ENCODE peak calls at places on chromosomes 12 and 14, in five cellular contexts. One of them, this sample, is unnamed.

GRCh38 chr12:7369274-7369729 is 65.4 kb downstream of the ACSM4 start:
- DNase-seq in anterior cingulate cortex: no peak
- DNase-seq in left ventricle myocardium inferior: peak
- DNase-seq in dermis blood vessel endothelial cell: peak
- DNase-seq in astrocyte of the spinal cord: no peak
- DNase-seq in this sample: no peak

GRCh38 chr14:55699131-55700057 is 119.4 kb downstream of the KTN1 start:
- DNase-seq in anterior cingulate cortex: no peak
- DNase-seq in left ventricle myocardium inferior: no peak
- DNase-seq in dermis blood vessel endothelial cell: peak
- DNase-seq in astrocyte of the spinal cord: peak
- DNase-seq in this sample: peak

GRCh38 chr14:36513451-36514277 is 6.4 kb downstream of the NKX2-1 start:
- DNase-seq in anterior cingulate cortex: no peak
- DNase-seq in left ventricle myocardium inferior: no peak
- DNase-seq in dermis blood vessel endothelial cell: no peak
- DNase-seq in astrocyte of the spinal cord: no peak
- DNase-seq in this sample: no peak

GRCh38 chr14:34227834-34228662 is 234.0 kb downstream of the SPTSSA start:
- DNase-seq in anterior cingulate cortex: peak
- DNase-seq in left ventricle myocardium inferior: peak
- DNase-seq in dermis blood vessel endothelial cell: peak
- DNase-seq in astrocyte of the spinal cord: peak
- DNase-seq in this sample: peak

GRCh38 chr12:2924019-2924418 is 33.3 kb downstream of the TULP3 start:
- DNase-seq in anterior cingulate cortex: no peak
- DNase-seq in left ventricle myocardium inferior: no peak
- DNase-seq in dermis blood vessel endothelial cell: no peak
- DNase-seq in astrocyte of the spinal cord: peak
- DNase-seq in this sample: no peak

GRCh38 chr12:127628655-127629054 is 638.3 kb upstream of the TMEM132C start:
- DNase-seq in anterior cingulate cortex: no peak
- DNase-seq in left ventricle myocardium inferior: no peak
- DNase-seq in dermis blood vessel endothelial cell: no peak
- DNase-seq in astrocyte of the spinal cord: peak
- DNase-seq in this sample: no peak

GRCh38 chr14:89578048-89578619 is 161.1 kb upstream of the FOXN3 start:
- DNase-seq in anterior cingulate cortex: no peak
- DNase-seq in left ventricle myocardium inferior: no peak
- DNase-seq in dermis blood vessel endothelial cell: no peak
- DNase-seq in astrocyte of the spinal cord: no peak
- DNase-seq in this sample: no peak

GRCh38 chr12:104054681-104055346 is 4.8 kb upstream of the GLT8D2 start:
- DNase-seq in anterior cingulate cortex: no peak
- DNase-seq in left ventricle myocardium inferior: no peak
- DNase-seq in dermis blood vessel endothelial cell: no peak
- DNase-seq in astrocyte of the spinal cord: no peak
- DNase-seq in this sample: no peak

GRCh38 chr12:88108021-88108420 is 33.9 kb downstream of the CEP290 start:
- DNase-seq in anterior cingulate cortex: no peak
- DNase-seq in left ventricle myocardium inferior: no peak
- DNase-seq in dermis blood vessel endothelial cell: no peak
- DNase-seq in astrocyte of the spinal cord: no peak
- DNase-seq in this sample: no peak

GRCh38 chr14:64760146-64760755 is 56.0 kb downstream of the PLEKHG3 start:
- DNase-seq in anterior cingulate cortex: no peak
- DNase-seq in left ventricle myocardium inferior: no peak
- DNase-seq in dermis blood vessel endothelial cell: peak
- DNase-seq in astrocyte of the spinal cord: peak
- DNase-seq in this sample: peak

GRCh38 chr14:24634158-24634557 is at the start of gene GZMB:
- DNase-seq in anterior cingulate cortex: no peak
- DNase-seq in left ventricle myocardium inferior: no peak
- DNase-seq in dermis blood vessel endothelial cell: no peak
- DNase-seq in astrocyte of the spinal cord: no peak
- DNase-seq in this sample: no peak

GRCh38 chr12:92908108-92908507 is 21.0 kb downstream of the EEA1 start:
- DNase-seq in anterior cingulate cortex: no peak
- DNase-seq in left ventricle myocardium inferior: no peak
- DNase-seq in dermis blood vessel endothelial cell: no peak
- DNase-seq in astrocyte of the spinal cord: no peak
- DNase-seq in this sample: no peak

GRCh38 chr12:93632383-93632782 is 44.8 kb upstream of the CRADD start:
- DNase-seq in anterior cingulate cortex: no peak
- DNase-seq in left ventricle myocardium inferior: no peak
- DNase-seq in dermis blood vessel endothelial cell: no peak
- DNase-seq in astrocyte of the spinal cord: no peak
- DNase-seq in this sample: no peak

This sample was measured in endothelial cell of umbilical vein.